ENCODE peak calls at places on chromosomes 2 and 18, in seven cellular contexts. Z is T-helper 17 cell; C is CD4-positive, CD25-positive, alpha-beta regulatory T cell; H is effector CD4-positive, alpha-beta T cell; A is A673; M is IMR-90; N is astrocyte of the spinal cord. B is an unnamed sample.

GRCh38 chr2:47636596-47636995 is 146.3 kb upstream of the MSH6 start:
- DNase-seq in A (no peak), N (no peak), M (no peak), H (no peak), C (no peak), Z (no peak), B (no peak)

GRCh38 chr2:237441605-237442004 is 27.6 kb upstream of the COL6A3 start:
- DNase-seq in M (peak), Z (no peak), C (no peak), N (peak), A (no peak), H (no peak), B (no peak)

GRCh38 chr2:65316072-65316471 is 88.4 kb downstream of the ACTR2 start:
- DNase-seq in H (no peak), Z (no peak), C (no peak), A (no peak), N (peak), M (peak), B (no peak)

GRCh38 chr2:209253544-209253943 is 170.3 kb upstream of the MAP2 start:
- DNase-seq in H (no peak), M (no peak), Z (no peak), C (no peak), N (no peak), A (no peak), B (no peak)

GRCh38 chr2:222440670-222441422 is 16.5 kb downstream of the SGPP2 start:
- DNase-seq in H (no peak), Z (no peak), N (peak), A (no peak), M (peak), C (no peak), B (no peak)

GRCh38 chr2:48114256-48114655 is 208.0 kb upstream of the FBXO11 start:
- DNase-seq in H (no peak), N (peak), M (peak), A (no peak), C (peak), Z (no peak), B (no peak)

GRCh38 chr2:17646096-17646554 is 105.6 kb downstream of the VSNL1 start:
- DNase-seq in N (peak), C (peak), A (peak), H (peak), M (peak), Z (no peak), B (peak)

GRCh38 chr18:46215902-46216723 is 111.9 kb downstream of the HAUS1 start:
- DNase-seq in H (no peak), M (no peak), A (no peak), N (no peak), Z (no peak), C (no peak), B (no peak)

GRCh38 chr2:236158969-236159777 is 9.0 kb downstream of the GBX2 start:
- DNase-seq in H (no peak), C (no peak), Z (no peak), N (no peak), M (no peak), A (no peak), B (no peak)

GRCh38 chr2:166057363-166058169 is 70.3 kb downstream of the SCN1A start:
- DNase-seq in H (no peak), C (no peak), N (peak), A (peak), M (peak), Z (no peak), B (peak)

GRCh38 chr2:147663153-147663961 is 181.5 kb upstream of the ACVR2A start:
- DNase-seq in N (no peak), A (no peak), H (peak), C (peak), M (no peak), Z (no peak), B (no peak)

GRCh38 chr2:105746177-105747080 is 1.7 kb downstream of the NCK2 start:
- DNase-seq in N (no peak), M (no peak), H (peak), Z (peak), A (no peak), C (peak), B (peak)

GRCh38 chr2:109432421-109432820 is 181.3 kb downstream of the SEPTIN10 start:
- DNase-seq in H (no peak), C (no peak), Z (no peak), A (no peak), M (no peak), N (no peak), B (no peak)

GRCh38 chr2:177058747-177059146 is 153.8 kb upstream of the HNRNPA3 start:
- DNase-seq in N (no peak), M (no peak), C (no peak), Z (no peak), H (no peak), A (no peak), B (no peak)

GRCh38 chr2:27171351-27171848 is 22.6 kb downstream of the TCF23 start:
- DNase-seq in A (no peak), Z (no peak), M (no peak), N (no peak), C (no peak), H (no peak), B (no peak)

GRCh38 chr18:9428301-9428706 is 47.0 kb upstream of the RALBP1 start:
- DNase-seq in A (peak), M (no peak), N (no peak), Z (no peak), H (no peak), C (no peak), B (no peak)

GRCh38 chr2:165874445-165875039 is 79.0 kb downstream of the TTC21B start:
- DNase-seq in C (peak), M (peak), H (no peak), Z (no peak), A (peak), N (peak), B (peak)

GRCh38 chr18:49206717-49207116 is 253.7 kb downstream of the DYM start:
- DNase-seq in Z (no peak), C (no peak), M (peak), N (peak), A (no peak), H (no peak), B (no peak)

GRCh38 chr2:120422761-120423160 is 76.8 kb downstream of the INHBB start:
- DNase-seq in N (no peak), H (no peak), A (no peak), Z (no peak), C (no peak), M (no peak), B (no peak)

GRCh38 chr2:67255933-67256615 is 141.1 kb upstream of the ETAA1 start:
- DNase-seq in N (peak), C (no peak), Z (no peak), A (no peak), M (peak), H (no peak), B (no peak)

GRCh38 chr2:86307431-86307830 is 30.0 kb downstream of the REEP1 start:
- DNase-seq in Z (no peak), M (no peak), C (no peak), H (no peak), N (no peak), A (no peak), B (no peak)

GRCh38 chr18:26502834-26503233 is 45.5 kb downstream of the KCTD1 start:
- DNase-seq in N (no peak), Z (no peak), C (no peak), M (no peak), A (no peak), H (no peak), B (no peak)

GRCh38 chr2:236168110-236169067 is at the start of gene GBX2:
- DNase-seq in Z (no peak), A (peak), N (peak), H (no peak), M (peak), C (no peak), B (peak)

GRCh38 chr2:186919272-186919671 is 70.3 kb upstream of the ZSWIM2 start:
- DNase-seq in N (peak), Z (no peak), C (no peak), M (peak), A (peak), H (no peak), B (no peak)

GRCh38 chr2:9236867-9237266 is 30.3 kb downstream of the ASAP2 start:
- DNase-seq in Z (no peak), N (no peak), C (no peak), M (no peak), A (no peak), H (no peak), B (no peak)

GRCh38 chr2:37973615-37974353 is 48.7 kb downstream of the RMDN2 start:
- DNase-seq in A (no peak), Z (no peak), H (no peak), N (no peak), M (no peak), C (no peak), B (no peak)

GRCh38 chr18:12907258-12907925 is 23.4 kb upstream of the PTPN2 start:
- DNase-seq in H (no peak), A (no peak), C (no peak), N (peak), M (peak), Z (no peak), B (no peak)

GRCh38 chr2:4891394-4891793 is 800.8 kb upstream of the SOX11 start:
- DNase-seq in A (no peak), C (no peak), N (no peak), Z (no peak), H (no peak), M (no peak), B (no peak)

GRCh38 chr2:125427721-125428315 is 1228.1 kb upstream of the GYPC start:
- DNase-seq in Z (no peak), H (no peak), N (peak), A (no peak), M (peak), C (no peak), B (no peak)

GRCh38 chr2:37326285-37326684 is 1.7 kb upstream of the PRKD3 start:
- DNase-seq in N (peak), Z (no peak), H (no peak), M (peak), C (no peak), A (peak), B (peak)

GRCh38 chr2:190069936-190070696 is 7.6 kb upstream of the MSTN start:
- DNase-seq in Z (no peak), A (peak), N (peak), C (peak), M (peak), H (no peak), B (peak)

GRCh38 chr18:42801706-42802105 is 313.8 kb downstream of the RIT2 start:
- DNase-seq in Z (no peak), M (no peak), C (no peak), A (no peak), H (no peak), N (peak), B (no peak)

GRCh38 chr2:10658041-10658913 is 31.5 kb downstream of the NOL10 start:
- DNase-seq in M (peak), H (no peak), C (no peak), N (peak), Z (no peak), A (no peak), B (no peak)

GRCh38 chr2:49753344-49753930 is 599.1 kb upstream of the FSHR start:
- DNase-seq in N (no peak), M (no peak), A (peak), Z (no peak), H (no peak), C (no peak), B (no peak)

GRCh38 chr2:120939595-120940318 is 204.1 kb downstream of the GLI2 start:
- DNase-seq in Z (no peak), H (no peak), M (peak), N (peak), C (no peak), A (no peak), B (no peak)

GRCh38 chr18:1541478-1541877 is 636.8 kb downstream of the ADCYAP1 start:
- DNase-seq in M (no peak), C (no peak), A (no peak), H (no peak), N (no peak), Z (no peak), B (no peak)

GRCh38 chr2:228657807-228658402 is 476.4 kb upstream of the SPHKAP start:
- DNase-seq in C (no peak), A (peak), N (peak), Z (no peak), H (no peak), M (peak), B (peak)

GRCh38 chr18:78601349-78601748 is 378.3 kb upstream of the SALL3 start:
- DNase-seq in H (no peak), N (no peak), M (no peak), C (no peak), Z (no peak), A (no peak), B (no peak)